ENCODE peak calls at places on chromosomes 2 and 18, in four cellular contexts. E is fibroblast of lung, B is endodermal cell, P is endothelial cell of umbilical vein. S is an unnamed sample.

GRCh38 chr2:238462782-238463396 is 36.2 kb downstream of the ASB1 start:
- DNase-seq in E (peak), B (no peak), P (peak), S (peak)

GRCh38 chr2:205688417-205689200 is 6.3 kb downstream of the NRP2 start:
- DNase-seq in E (peak), B (no peak), P (peak), S (no peak)

GRCh38 chr2:209501579-209501978 is 77.7 kb downstream of the MAP2 start:
- DNase-seq in E (no peak), B (no peak), P (no peak), S (no peak)

GRCh38 chr2:203951366-203951902 is 14.9 kb downstream of the ICOS start:
- DNase-seq in E (no peak), B (no peak), P (no peak), S (peak)

GRCh38 chr2:72887836-72888437 is 729 bp downstream of the SPR start:
- DNase-seq in E (peak), B (peak), P (peak), S (peak)

GRCh38 chr2:220789961-220790360 is 782.1 kb downstream of the EPHA4 start:
- DNase-seq in E (peak), B (no peak), P (no peak), S (peak)

GRCh38 chr2:203909192-203909945 is 27.2 kb upstream of the ICOS start:
- DNase-seq in E (peak), B (peak), P (peak), S (peak)

GRCh38 chr2:212990697-212991096 is 160.7 kb downstream of the IKZF2 start:
- DNase-seq in E (peak), B (no peak), P (no peak), S (no peak)

GRCh38 chr2:112768432-112768831 is 4.0 kb upstream of the CKAP2L start:
- DNase-seq in E (peak), B (no peak), P (no peak), S (no peak)

GRCh38 chr2:215432759-215433594 is 2.9 kb downstream of the FN1 start:
- DNase-seq in E (peak), B (no peak), P (peak), S (no peak)

GRCh38 chr18:69586581-69586980 is 185.9 kb downstream of the DOK6 start:
- DNase-seq in E (no peak), B (no peak), P (no peak), S (no peak)

GRCh38 chr2:239143858-239144712 is 256.7 kb downstream of the HDAC4 start:
- DNase-seq in E (peak), B (peak), P (peak), S (no peak)

GRCh38 chr18:63887424-63887823 is at the start of gene SERPINB2:
- DNase-seq in E (no peak), B (no peak), P (peak), S (peak)

GRCh38 chr2:19649107-19649506 is 252.7 kb downstream of the TTC32 start:
- DNase-seq in E (peak), B (no peak), P (no peak), S (peak)

GRCh38 chr18:56570971-56571370 is 67.4 kb downstream of the TXNL1 start:
- DNase-seq in E (no peak), B (no peak), P (no peak), S (no peak)

GRCh38 chr2:45707034-45707433 is 55.6 kb downstream of the PRKCE start:
- DNase-seq in E (no peak), B (no peak), P (no peak), S (no peak)

GRCh38 chr2:130327703-130328527 is 14.8 kb upstream of the IMP4 start:
- DNase-seq in E (peak), B (peak), P (no peak), S (peak)

GRCh38 chr2:27720004-27720551 is 51.4 kb upstream of the MRPL33 start:
- DNase-seq in E (peak), B (no peak), P (peak), S (peak)

GRCh38 chr18:54762386-54762785 is 65.9 kb upstream of the RAB27B start:
- DNase-seq in E (no peak), B (no peak), P (no peak), S (no peak)

GRCh38 chr2:105754011-105754410 is 9.3 kb downstream of the NCK2 start:
- DNase-seq in E (no peak), B (peak), P (no peak), S (no peak)

GRCh38 chr18:56869189-56869777 is 218.1 kb downstream of the WDR7 start:
- DNase-seq in E (peak), B (peak), P (peak), S (peak)

GRCh38 chr2:237218756-237219155 is 133.1 kb downstream of the COPS8 start:
- DNase-seq in E (peak), B (no peak), P (no peak), S (no peak)

GRCh38 chr2:215882689-215883088 is 130.7 kb downstream of the MREG start:
- DNase-seq in E (no peak), B (no peak), P (no peak), S (peak)

GRCh38 chr18:74249181-74249968 is 42.4 kb downstream of the CYB5A start:
- DNase-seq in E (peak), B (no peak), P (no peak), S (peak)

GRCh38 chr2:12702661-12703121 is 14.0 kb upstream of the TRIB2 start:
- DNase-seq in E (peak), B (no peak), P (peak), S (peak)

GRCh38 chr2:109126501-109126860 is 2.5 kb upstream of the SH3RF3 start:
- DNase-seq in E (peak), B (no peak), P (no peak), S (peak)

DNA sequence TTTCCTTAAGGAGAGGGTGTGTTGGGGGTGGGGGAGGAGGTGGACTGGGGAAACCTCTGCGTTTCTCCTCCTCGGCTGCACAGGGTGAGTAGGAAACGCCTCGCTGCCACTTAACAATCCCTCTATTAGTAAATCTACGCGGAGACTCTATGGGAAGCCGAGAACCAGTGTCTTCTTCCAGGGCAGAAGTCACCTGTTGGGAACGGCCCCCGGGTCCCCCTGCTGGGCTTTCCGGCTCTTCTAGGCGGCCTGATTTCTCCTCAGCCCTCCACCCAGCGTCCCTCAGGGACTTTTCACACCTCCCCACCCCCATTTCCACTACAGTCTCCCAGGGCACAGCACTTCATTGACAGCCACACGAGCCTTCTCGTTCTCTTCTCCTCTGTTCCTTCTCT is 2.1 kb upstream of the SP9 start:
- DNase-seq in E (no peak), B (peak), P (no peak), S (no peak)
- H3K9ac ChIP-seq in E (no peak), B (no peak), P (no peak), S (no peak)

DNA sequence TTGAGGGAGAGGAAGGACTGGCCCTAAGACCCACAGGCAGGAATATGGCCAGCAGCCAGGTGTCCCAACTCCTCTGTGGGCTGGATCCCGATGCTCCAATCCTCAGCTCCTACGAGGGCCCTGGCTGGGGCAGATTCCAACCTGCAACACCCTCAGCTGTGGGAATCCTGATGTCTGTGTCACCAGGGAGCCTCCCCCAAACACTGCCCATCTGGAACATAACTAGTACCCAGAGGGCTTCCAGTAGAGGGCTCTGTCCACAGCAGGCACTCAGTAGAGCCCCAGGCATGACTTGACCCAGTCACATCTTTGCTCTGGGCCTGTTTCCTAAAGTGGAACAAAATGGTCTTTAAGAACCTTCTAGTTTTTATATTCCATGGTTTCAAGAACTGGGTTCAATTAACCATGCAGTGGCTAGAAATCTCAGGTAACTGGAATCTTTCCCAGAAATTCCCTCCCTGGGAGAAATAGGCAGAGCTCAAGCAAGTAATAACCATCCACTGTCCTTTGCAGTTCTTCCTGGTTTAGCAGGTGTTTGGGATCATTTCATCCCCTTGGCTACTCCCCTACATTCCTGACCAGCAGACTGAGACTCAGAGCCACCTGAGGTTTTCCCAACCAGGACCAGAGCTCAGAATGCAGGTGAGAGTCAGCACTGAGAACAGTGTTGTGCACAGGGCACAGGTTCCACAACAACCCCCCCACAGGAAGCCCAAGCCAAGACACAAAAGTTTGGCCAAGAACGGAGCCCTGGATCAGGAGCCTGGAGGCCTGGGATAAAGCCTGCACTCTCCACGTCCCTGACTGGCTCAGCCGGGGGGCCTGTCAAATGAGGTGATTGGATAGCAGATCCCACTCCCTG is 20.8 kb upstream of the LOXHD1 start:
- DNase-seq in E (peak), B (peak), P (no peak), S (peak)
- TF ChIP-seq CTCF in E (no peak), B (peak), P (peak), S (peak)

DNA sequence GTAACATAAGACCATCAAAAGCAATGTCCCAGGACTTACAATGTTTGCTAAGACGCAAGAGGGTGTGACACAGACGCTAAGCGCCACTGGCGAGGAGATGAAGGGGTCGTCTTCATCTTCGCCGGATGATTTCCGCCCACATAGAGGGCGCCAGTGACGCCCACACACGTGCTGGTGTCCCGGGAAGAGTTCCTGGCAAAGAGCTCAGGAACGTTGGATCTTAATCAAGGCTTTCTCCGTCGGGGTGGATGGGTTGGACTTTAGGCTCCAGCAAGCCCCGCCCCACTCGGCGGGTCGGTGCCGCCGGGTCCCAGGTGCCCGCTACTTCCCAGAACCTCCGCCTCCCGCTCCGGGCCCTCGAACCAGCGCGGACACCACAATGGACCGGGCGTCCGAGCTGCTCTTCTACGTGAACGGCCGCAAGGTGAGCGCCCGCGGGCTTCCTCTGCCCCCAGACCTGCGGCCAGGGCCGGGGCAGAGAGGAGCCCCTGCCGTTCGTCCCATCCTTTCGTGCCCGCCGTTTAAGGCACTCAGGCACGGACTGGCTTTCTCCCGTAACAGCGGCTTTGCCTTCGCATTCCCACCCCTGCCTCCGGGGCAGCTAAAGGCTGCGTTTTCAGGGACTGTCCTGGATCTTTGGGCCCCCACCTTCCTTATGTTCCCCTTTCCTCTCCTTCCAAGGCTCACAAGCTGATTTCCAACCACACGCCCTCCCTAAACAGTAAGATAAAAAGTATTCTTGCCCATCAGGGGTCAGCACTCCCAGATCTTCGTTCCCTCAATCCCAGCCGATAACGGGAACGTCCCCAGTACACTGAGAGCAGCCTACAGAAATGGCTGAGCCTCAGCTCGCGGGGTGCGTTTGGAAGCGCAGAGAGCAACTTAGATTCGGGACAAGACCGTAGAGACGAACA is at the start of gene AOX1:
- DNase-seq in E (peak), B (peak), P (peak), S (peak)
- H3K9ac ChIP-seq in E (peak), B (peak), P (no peak), S (no peak)

GRCh38 chr18:48949606-48950535 is 894 bp downstream of the SMAD7 start:
- DNase-seq in E (peak), B (peak), P (peak), S (peak)
- TF ChIP-seq CTCF in E (no peak), B (peak), P (peak), S (no peak)

GRCh38 chr18:7066965-7067555 is 50.5 kb downstream of the LAMA1 start:
- DNase-seq in E (no peak), B (no peak), P (no peak), S (peak)

GRCh38 chr18:7062844-7063243 is 54.8 kb downstream of the LAMA1 start:
- DNase-seq in E (no peak), B (no peak), P (no peak), S (no peak)

GRCh38 chr18:7062236-7062635 is 55.4 kb downstream of the LAMA1 start:
- DNase-seq in E (no peak), B (no peak), P (no peak), S (no peak)

GRCh38 chr18:7065736-7066135 is 51.9 kb downstream of the LAMA1 start:
- DNase-seq in E (no peak), B (no peak), P (no peak), S (no peak)

DNA sequence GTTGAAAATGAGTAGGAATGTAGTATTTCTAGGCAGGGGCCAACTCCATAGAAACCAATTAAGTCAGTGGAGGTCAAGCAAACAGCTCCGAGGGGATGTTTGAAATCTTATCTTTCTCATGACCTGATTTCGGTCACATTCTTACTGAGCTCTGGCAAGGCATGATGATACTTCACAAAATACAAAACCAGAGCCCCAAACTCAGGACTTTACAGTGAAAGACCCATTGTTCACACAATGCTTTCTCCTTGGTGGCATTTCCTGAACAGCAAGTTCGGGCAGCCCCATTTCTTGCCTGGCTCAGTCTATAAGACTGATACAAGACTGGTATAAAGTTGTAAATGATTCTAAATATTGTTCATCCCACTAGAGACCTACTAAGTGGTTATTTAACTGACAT is 53.3 kb downstream of the LAMA1 start:
- DNase-seq in E (no peak), B (no peak), P (no peak), S (peak)
- H3K9ac ChIP-seq in E (no peak), B (no peak), P (no peak), S (no peak)

DNA sequence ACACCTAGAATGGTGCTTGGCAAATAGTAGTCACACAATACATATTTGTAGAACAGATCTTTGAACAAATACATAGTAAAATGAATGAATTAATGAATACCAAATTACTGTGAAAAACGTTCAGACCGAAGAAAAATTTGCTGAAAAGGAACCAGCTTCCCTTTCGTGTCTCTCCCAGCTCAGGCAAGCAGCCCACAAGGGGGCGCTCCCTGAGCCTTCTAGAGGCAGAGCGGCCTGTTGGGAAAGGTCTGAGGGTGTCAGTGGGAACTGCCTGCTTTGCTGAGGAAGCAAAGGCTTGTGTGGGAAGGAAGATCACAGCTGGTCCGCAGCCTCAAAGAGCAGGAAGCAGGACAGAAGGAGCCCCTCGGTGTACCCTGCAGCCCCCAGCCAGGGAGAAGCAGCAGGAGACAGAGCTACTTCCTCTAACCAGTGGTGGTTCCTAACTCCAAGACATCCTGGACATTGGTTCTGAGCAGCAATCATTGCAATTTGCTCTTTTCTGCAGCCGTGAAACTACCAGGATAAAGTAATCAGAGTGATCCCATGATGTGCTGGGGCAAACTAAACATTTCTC is 231.1 kb downstream of the ANKRD30B start:
- DNase-seq in E (peak), B (peak), P (peak), S (no peak)
- TF ChIP-seq CTCF in E (peak), B (peak), P (peak), S (peak)

DNA sequence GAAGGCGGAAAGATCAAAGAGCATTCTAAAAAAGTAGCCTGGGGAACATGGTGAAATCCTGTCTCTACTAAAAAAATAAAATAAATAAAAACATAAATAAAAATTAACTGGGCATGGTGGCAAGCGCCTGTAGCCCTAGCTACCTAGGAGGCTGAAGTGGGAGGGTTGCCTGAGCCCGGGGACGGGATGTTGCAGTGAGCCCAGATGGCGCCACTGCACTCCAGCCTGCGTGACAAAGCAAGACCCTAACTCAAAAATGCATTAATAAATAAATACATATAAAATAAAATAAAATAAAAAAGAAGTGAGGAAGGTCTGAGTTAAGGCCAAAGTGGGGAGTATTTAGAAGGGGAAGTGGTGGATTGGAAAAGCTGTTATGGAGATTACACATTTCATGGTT is 1.3 kb upstream of the PSMD14 start:
- DNase-seq in E (no peak), B (peak), P (no peak), S (no peak)
- H3K9ac ChIP-seq in E (no peak), B (no peak), P (no peak), S (no peak)

DNA sequence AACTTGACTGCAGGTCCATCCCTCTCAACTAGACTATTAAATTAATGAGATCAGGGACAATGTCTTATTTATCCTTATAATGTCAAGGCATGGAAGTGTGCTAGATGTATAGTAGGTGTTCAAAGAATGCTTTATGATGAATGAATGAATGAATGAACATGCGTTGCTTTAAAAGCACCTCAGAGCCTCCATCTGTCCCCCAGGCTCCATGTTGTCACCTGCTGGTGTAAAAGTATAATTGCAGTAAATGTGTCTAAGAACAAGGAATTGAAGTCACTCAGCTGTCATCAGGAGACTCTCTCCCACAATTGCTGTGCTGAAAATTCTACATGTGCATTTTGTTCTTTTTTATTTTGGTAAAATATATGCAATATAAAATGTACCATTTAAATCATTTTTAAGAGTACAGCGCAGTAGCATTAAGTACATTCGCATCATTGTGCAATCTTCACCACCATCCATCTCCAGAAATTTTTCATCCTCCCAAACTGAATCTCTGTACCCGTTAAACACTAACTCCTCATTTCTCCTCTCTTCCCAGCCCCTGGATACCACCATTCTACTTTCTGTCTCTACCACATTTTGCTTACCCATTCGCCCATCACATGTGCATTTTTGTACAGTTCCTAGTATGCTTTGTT is 52.6 kb downstream of the GNAL start:
- DNase-seq in E (peak), B (no peak), P (no peak), S (no peak)
- TF ChIP-seq CTCF in E (peak), B (peak), P (peak), S (peak)

S was measured in mammary epithelial cell.